ENCODE peak calls at places on chromosomes 6 and 20, in seven cellular contexts. One of them, this sample, is unnamed.

GRCh38 chr20:10674684-10675455 is 1.1 kb upstream of the JAG1 start:
- DNase-seq in AG20443: peak
- DNase-seq in stimulated activated CD8-positive, alpha-beta memory T cell treated with anti-CD3 and anti-CD28 coated beads, Interleukin-2, amount 100 ng/mL, for 1 hour: no peak
- DNase-seq in stimulated activated CD4-positive, alpha-beta T cell treated with anti-CD3 and anti-CD28 coated beads, Interleukin-1b, Interleukin-23, amount 100 ng/mL, for 24 hours: no peak
- DNase-seq in HFFc6: peak
- DNase-seq in effector memory CD8-positive, alpha-beta T cell: no peak
- DNase-seq in psoas muscle: peak
- DNase-seq in this sample: peak

GRCh38 chr6:170449835-170450753 is 103.0 kb downstream of the PSMB1 start:
- DNase-seq in AG20443: no peak
- DNase-seq in stimulated activated CD8-positive, alpha-beta memory T cell treated with anti-CD3 and anti-CD28 coated beads, Interleukin-2, amount 100 ng/mL, for 1 hour: no peak
- DNase-seq in stimulated activated CD4-positive, alpha-beta T cell treated with anti-CD3 and anti-CD28 coated beads, Interleukin-1b, Interleukin-23, amount 100 ng/mL, for 24 hours: no peak
- DNase-seq in HFFc6: no peak
- DNase-seq in effector memory CD8-positive, alpha-beta T cell: no peak
- DNase-seq in psoas muscle: no peak
- DNase-seq in this sample: no peak

GRCh38 chr6:159463440-159463839 is 229.6 kb downstream of the SOD2 start:
- DNase-seq in AG20443: no peak
- DNase-seq in stimulated activated CD8-positive, alpha-beta memory T cell treated with anti-CD3 and anti-CD28 coated beads, Interleukin-2, amount 100 ng/mL, for 1 hour: no peak
- DNase-seq in stimulated activated CD4-positive, alpha-beta T cell treated with anti-CD3 and anti-CD28 coated beads, Interleukin-1b, Interleukin-23, amount 100 ng/mL, for 24 hours: no peak
- DNase-seq in HFFc6: no peak
- DNase-seq in effector memory CD8-positive, alpha-beta T cell: no peak
- DNase-seq in psoas muscle: no peak
- DNase-seq in this sample: peak

GRCh38 chr6:168988801-168989200 is 264.8 kb downstream of the THBS2 start:
- DNase-seq in AG20443: no peak
- DNase-seq in stimulated activated CD8-positive, alpha-beta memory T cell treated with anti-CD3 and anti-CD28 coated beads, Interleukin-2, amount 100 ng/mL, for 1 hour: no peak
- DNase-seq in stimulated activated CD4-positive, alpha-beta T cell treated with anti-CD3 and anti-CD28 coated beads, Interleukin-1b, Interleukin-23, amount 100 ng/mL, for 24 hours: no peak
- DNase-seq in HFFc6: no peak
- DNase-seq in effector memory CD8-positive, alpha-beta T cell: no peak
- DNase-seq in psoas muscle: no peak
- DNase-seq in this sample: peak

GRCh38 chr6:35059606-35060355 is 81.4 kb downstream of the TCP11 start:
- DNase-seq in AG20443: no peak
- DNase-seq in stimulated activated CD8-positive, alpha-beta memory T cell treated with anti-CD3 and anti-CD28 coated beads, Interleukin-2, amount 100 ng/mL, for 1 hour: no peak
- DNase-seq in stimulated activated CD4-positive, alpha-beta T cell treated with anti-CD3 and anti-CD28 coated beads, Interleukin-1b, Interleukin-23, amount 100 ng/mL, for 24 hours: no peak
- DNase-seq in HFFc6: no peak
- DNase-seq in effector memory CD8-positive, alpha-beta T cell: no peak
- DNase-seq in psoas muscle: no peak
- DNase-seq in this sample: no peak

GRCh38 chr6:161041274-161041673 is 49.7 kb downstream of the MAP3K4 start:
- DNase-seq in AG20443: no peak
- DNase-seq in stimulated activated CD8-positive, alpha-beta memory T cell treated with anti-CD3 and anti-CD28 coated beads, Interleukin-2, amount 100 ng/mL, for 1 hour: no peak
- DNase-seq in stimulated activated CD4-positive, alpha-beta T cell treated with anti-CD3 and anti-CD28 coated beads, Interleukin-1b, Interleukin-23, amount 100 ng/mL, for 24 hours: no peak
- DNase-seq in HFFc6: no peak
- DNase-seq in effector memory CD8-positive, alpha-beta T cell: no peak
- DNase-seq in psoas muscle: no peak
- DNase-seq in this sample: no peak

GRCh38 chr6:51398793-51399192 is 580.1 kb downstream of the TFAP2B start:
- DNase-seq in AG20443: no peak
- DNase-seq in stimulated activated CD8-positive, alpha-beta memory T cell treated with anti-CD3 and anti-CD28 coated beads, Interleukin-2, amount 100 ng/mL, for 1 hour: no peak
- DNase-seq in stimulated activated CD4-positive, alpha-beta T cell treated with anti-CD3 and anti-CD28 coated beads, Interleukin-1b, Interleukin-23, amount 100 ng/mL, for 24 hours: no peak
- DNase-seq in HFFc6: no peak
- DNase-seq in effector memory CD8-positive, alpha-beta T cell: no peak
- DNase-seq in psoas muscle: no peak
- DNase-seq in this sample: no peak

GRCh38 chr6:73722318-73723060 is 26.5 kb downstream of the CD109 start:
- DNase-seq in AG20443: peak
- DNase-seq in stimulated activated CD8-positive, alpha-beta memory T cell treated with anti-CD3 and anti-CD28 coated beads, Interleukin-2, amount 100 ng/mL, for 1 hour: no peak
- DNase-seq in stimulated activated CD4-positive, alpha-beta T cell treated with anti-CD3 and anti-CD28 coated beads, Interleukin-1b, Interleukin-23, amount 100 ng/mL, for 24 hours: no peak
- DNase-seq in HFFc6: peak
- DNase-seq in effector memory CD8-positive, alpha-beta T cell: no peak
- DNase-seq in psoas muscle: no peak
- DNase-seq in this sample: peak

GRCh38 chr6:98958791-98959190 is 11.0 kb upstream of the FBXL4 start:
- DNase-seq in AG20443: no peak
- DNase-seq in stimulated activated CD8-positive, alpha-beta memory T cell treated with anti-CD3 and anti-CD28 coated beads, Interleukin-2, amount 100 ng/mL, for 1 hour: no peak
- DNase-seq in stimulated activated CD4-positive, alpha-beta T cell treated with anti-CD3 and anti-CD28 coated beads, Interleukin-1b, Interleukin-23, amount 100 ng/mL, for 24 hours: no peak
- DNase-seq in HFFc6: no peak
- DNase-seq in effector memory CD8-positive, alpha-beta T cell: no peak
- DNase-seq in psoas muscle: no peak
- DNase-seq in this sample: no peak

GRCh38 chr6:123427008-123427407 is 209.7 kb downstream of the TRDN start:
- DNase-seq in AG20443: no peak
- DNase-seq in stimulated activated CD8-positive, alpha-beta memory T cell treated with anti-CD3 and anti-CD28 coated beads, Interleukin-2, amount 100 ng/mL, for 1 hour: no peak
- DNase-seq in stimulated activated CD4-positive, alpha-beta T cell treated with anti-CD3 and anti-CD28 coated beads, Interleukin-1b, Interleukin-23, amount 100 ng/mL, for 24 hours: no peak
- DNase-seq in HFFc6: no peak
- DNase-seq in effector memory CD8-positive, alpha-beta T cell: no peak
- DNase-seq in psoas muscle: no peak
- DNase-seq in this sample: no peak

GRCh38 chr6:2850480-2851150 is 9.0 kb upstream of the SERPINB1 start:
- DNase-seq in AG20443: peak
- DNase-seq in stimulated activated CD8-positive, alpha-beta memory T cell treated with anti-CD3 and anti-CD28 coated beads, Interleukin-2, amount 100 ng/mL, for 1 hour: no peak
- DNase-seq in stimulated activated CD4-positive, alpha-beta T cell treated with anti-CD3 and anti-CD28 coated beads, Interleukin-1b, Interleukin-23, amount 100 ng/mL, for 24 hours: no peak
- DNase-seq in HFFc6: no peak
- DNase-seq in effector memory CD8-positive, alpha-beta T cell: no peak
- DNase-seq in psoas muscle: no peak
- DNase-seq in this sample: peak

GRCh38 chr6:331622-332521 is 39.6 kb downstream of the DUSP22 start:
- DNase-seq in AG20443: no peak
- DNase-seq in stimulated activated CD8-positive, alpha-beta memory T cell treated with anti-CD3 and anti-CD28 coated beads, Interleukin-2, amount 100 ng/mL, for 1 hour: no peak
- DNase-seq in stimulated activated CD4-positive, alpha-beta T cell treated with anti-CD3 and anti-CD28 coated beads, Interleukin-1b, Interleukin-23, amount 100 ng/mL, for 24 hours: no peak
- DNase-seq in HFFc6: no peak
- DNase-seq in effector memory CD8-positive, alpha-beta T cell: no peak
- DNase-seq in psoas muscle: peak
- DNase-seq in this sample: no peak

GRCh38 chr20:34055290-34055689 is 56.8 kb downstream of the EIF2S2 start:
- DNase-seq in AG20443: no peak
- DNase-seq in stimulated activated CD8-positive, alpha-beta memory T cell treated with anti-CD3 and anti-CD28 coated beads, Interleukin-2, amount 100 ng/mL, for 1 hour: no peak
- DNase-seq in stimulated activated CD4-positive, alpha-beta T cell treated with anti-CD3 and anti-CD28 coated beads, Interleukin-1b, Interleukin-23, amount 100 ng/mL, for 24 hours: no peak
- DNase-seq in HFFc6: no peak
- DNase-seq in effector memory CD8-positive, alpha-beta T cell: no peak
- DNase-seq in psoas muscle: no peak
- DNase-seq in this sample: peak

This sample was measured in cardiac fibroblast.